ENCODE peak calls at places on chromosomes 13 and 19, in five cellular contexts. One of them, this sample, is unnamed.

GRCh38 chr19:2355168-2356035 is 4.7 kb upstream of the TMPRSS9 start:
- DNase-seq in stimulated activated CD4-positive, alpha-beta T cell treated with anti-CD3 and anti-CD28 coated beads, Interleukin-15, amount 100 ng/mL, for 24 hours: no peak
- DNase-seq in effector CD4-positive, alpha-beta T cell: no peak
- DNase-seq in kidney: peak; percentile 15
- DNase-seq in IMR-90: no peak
- DNase-seq in this sample: no peak

GRCh38 chr13:110186221-110186838 is 120.6 kb downstream of the COL4A1 start:
- DNase-seq in kidney: no peak
- DNase-seq in IMR-90: no peak
- DNase-seq in stimulated activated CD4-positive, alpha-beta T cell treated with anti-CD3 and anti-CD28 coated beads, Interleukin-15, amount 100 ng/mL, for 24 hours: no peak
- DNase-seq in effector CD4-positive, alpha-beta T cell: no peak
- DNase-seq in this sample: no peak

GRCh38 chr13:91245283-91245682 is 102.2 kb upstream of the MIR17HG start:
- DNase-seq in stimulated activated CD4-positive, alpha-beta T cell treated with anti-CD3 and anti-CD28 coated beads, Interleukin-15, amount 100 ng/mL, for 24 hours: no peak
- DNase-seq in IMR-90: no peak
- DNase-seq in kidney: no peak
- DNase-seq in effector CD4-positive, alpha-beta T cell: no peak
- DNase-seq in this sample: no peak

GRCh38 chr13:52070929-52071523 is 46.5 kb downstream of the UTP14C start:
- DNase-seq in kidney: no peak
- DNase-seq in IMR-90: peak; percentile 32
- DNase-seq in effector CD4-positive, alpha-beta T cell: no peak
- DNase-seq in stimulated activated CD4-positive, alpha-beta T cell treated with anti-CD3 and anti-CD28 coated beads, Interleukin-15, amount 100 ng/mL, for 24 hours: peak; percentile 37
- DNase-seq in this sample: peak; percentile 65

GRCh38 chr19:15123031-15123890 is 16.1 kb downstream of the SYDE1 start:
- DNase-seq in effector CD4-positive, alpha-beta T cell: no peak
- DNase-seq in kidney: no peak
- DNase-seq in IMR-90: no peak
- DNase-seq in stimulated activated CD4-positive, alpha-beta T cell treated with anti-CD3 and anti-CD28 coated beads, Interleukin-15, amount 100 ng/mL, for 24 hours: no peak
- DNase-seq in this sample: peak; percentile 56

GRCh38 chr13:80173224-80173623 is 167.7 kb downstream of the SPRY2 start:
- DNase-seq in effector CD4-positive, alpha-beta T cell: no peak
- DNase-seq in stimulated activated CD4-positive, alpha-beta T cell treated with anti-CD3 and anti-CD28 coated beads, Interleukin-15, amount 100 ng/mL, for 24 hours: no peak
- DNase-seq in IMR-90: no peak
- DNase-seq in kidney: no peak
- DNase-seq in this sample: no peak

GRCh38 chr19:4852484-4852883 is 15.0 kb downstream of the PLIN3 start:
- DNase-seq in effector CD4-positive, alpha-beta T cell: no peak
- DNase-seq in IMR-90: no peak
- DNase-seq in kidney: no peak
- DNase-seq in stimulated activated CD4-positive, alpha-beta T cell treated with anti-CD3 and anti-CD28 coated beads, Interleukin-15, amount 100 ng/mL, for 24 hours: no peak
- DNase-seq in this sample: no peak

GRCh38 chr13:111061338-111062045 is 53.6 kb upstream of the ARHGEF7 start:
- DNase-seq in kidney: no peak
- DNase-seq in IMR-90: no peak
- DNase-seq in stimulated activated CD4-positive, alpha-beta T cell treated with anti-CD3 and anti-CD28 coated beads, Interleukin-15, amount 100 ng/mL, for 24 hours: no peak
- DNase-seq in effector CD4-positive, alpha-beta T cell: no peak
- DNase-seq in this sample: no peak

GRCh38 chr13:50766043-50766442 is 77.4 kb downstream of the DLEU7 start:
- DNase-seq in effector CD4-positive, alpha-beta T cell: no peak
- DNase-seq in kidney: no peak
- DNase-seq in stimulated activated CD4-positive, alpha-beta T cell treated with anti-CD3 and anti-CD28 coated beads, Interleukin-15, amount 100 ng/mL, for 24 hours: no peak
- DNase-seq in IMR-90: no peak
- DNase-seq in this sample: no peak

GRCh38 chr13:99312493-99312883 is 5.3 kb upstream of the GPR183 start:
- DNase-seq in kidney: no peak
- DNase-seq in stimulated activated CD4-positive, alpha-beta T cell treated with anti-CD3 and anti-CD28 coated beads, Interleukin-15, amount 100 ng/mL, for 24 hours: peak; percentile 57
- DNase-seq in IMR-90: peak; percentile 39
- DNase-seq in effector CD4-positive, alpha-beta T cell: no peak
- DNase-seq in this sample: peak; percentile 57

GRCh38 chr19:6739884-6740588 is 556 bp downstream of the TRIP10 start:
- DNase-seq in IMR-90: no peak
- DNase-seq in kidney: no peak
- DNase-seq in effector CD4-positive, alpha-beta T cell: no peak
- DNase-seq in stimulated activated CD4-positive, alpha-beta T cell treated with anti-CD3 and anti-CD28 coated beads, Interleukin-15, amount 100 ng/mL, for 24 hours: peak; percentile 48
- DNase-seq in this sample: peak; percentile 72

GRCh38 chr19:10290439-10290875 is 705 bp downstream of the ICAM5 start:
- DNase-seq in stimulated activated CD4-positive, alpha-beta T cell treated with anti-CD3 and anti-CD28 coated beads, Interleukin-15, amount 100 ng/mL, for 24 hours: peak; percentile 29
- DNase-seq in kidney: peak; percentile 79
- DNase-seq in effector CD4-positive, alpha-beta T cell: peak; percentile 9
- DNase-seq in IMR-90: peak; percentile 7
- DNase-seq in this sample: peak; percentile 74

GRCh38 chr13:98613591-98613990 is 36.7 kb upstream of the STK24 start:
- DNase-seq in kidney: no peak
- DNase-seq in effector CD4-positive, alpha-beta T cell: no peak
- DNase-seq in stimulated activated CD4-positive, alpha-beta T cell treated with anti-CD3 and anti-CD28 coated beads, Interleukin-15, amount 100 ng/mL, for 24 hours: no peak
- DNase-seq in IMR-90: no peak
- DNase-seq in this sample: no peak

GRCh38 chr19:5086725-5087439 is 118.0 kb downstream of the KDM4B start:
- DNase-seq in IMR-90: no peak
- DNase-seq in stimulated activated CD4-positive, alpha-beta T cell treated with anti-CD3 and anti-CD28 coated beads, Interleukin-15, amount 100 ng/mL, for 24 hours: no peak
- DNase-seq in effector CD4-positive, alpha-beta T cell: no peak
- DNase-seq in kidney: no peak
- DNase-seq in this sample: no peak

GRCh38 chr19:2119916-2120785 is 23.4 kb downstream of the IZUMO4 start:
- DNase-seq in kidney: no peak
- DNase-seq in effector CD4-positive, alpha-beta T cell: no peak
- DNase-seq in stimulated activated CD4-positive, alpha-beta T cell treated with anti-CD3 and anti-CD28 coated beads, Interleukin-15, amount 100 ng/mL, for 24 hours: no peak
- DNase-seq in IMR-90: no peak
- DNase-seq in this sample: no peak

This sample was measured in activated CD4-positive, alpha-beta T cell treated with anti-CD3 and anti-CD28 coated beads, Interleukin-2, amount 10 ng/mL, durations not matched to agents 24 days and 14 days.